ENCODE peak calls at places on chromosomes 1 and 21, in four cellular contexts. B, W, Y and E are unnamed samples.

GRCh38 chr1:15328785-15329480 is 80.8 kb upstream of the EFHD2 start:
- DNase-seq in B (peak; percentile 59), Y (no peak), W (peak; percentile 92), E (peak; percentile 77)

GRCh38 chr1:244709491-244710368 is 56.8 kb downstream of the DESI2 start:
- DNase-seq in B (no peak), W (no peak), Y (no peak), E (no peak)

GRCh38 chr1:32984090-32984828 is 19.6 kb upstream of the RNF19B start:
- DNase-seq in B (no peak), W (no peak), Y (no peak), E (no peak)

GRCh38 chr1:70156529-70157120 is 48.8 kb downstream of the LRRC40 start:
- DNase-seq in Y (no peak), W (no peak), B (no peak), E (no peak)

GRCh38 chr1:116712510-116712909 is 41.7 kb upstream of the CD2 start:
- DNase-seq in W (no peak), B (no peak), Y (no peak), E (no peak)

GRCh38 chr1:62318756-62319544 is at the start of gene KANK4:
- DNase-seq in W (no peak), Y (no peak), B (no peak), E (no peak)

GRCh38 chr1:27567183-27567526 is 36.8 kb downstream of the AHDC1 start:
- DNase-seq in Y (no peak), B (no peak), W (no peak), E (no peak)

GRCh38 chr1:209176866-209177430 is 406.6 kb upstream of the CAMK1G start:
- DNase-seq in B (no peak), Y (no peak), W (no peak), E (no peak)

GRCh38 chr1:210250665-210250997 is 18.0 kb downstream of the SERTAD4 start:
- DNase-seq in W (peak; percentile 88), Y (no peak), B (no peak), E (no peak)

GRCh38 chr1:230868736-230869385 is 540 bp upstream of the C1orf198 start:
- DNase-seq in B (no peak), W (no peak), Y (peak; percentile 86), E (no peak)

GRCh38 chr1:56050911-56051310 is 528.5 kb downstream of the PLPP3 start:
- DNase-seq in Y (no peak), B (no peak), W (no peak), E (no peak)

GRCh38 chr1:20641986-20642385 is 8.7 kb downstream of the PINK1 start:
- DNase-seq in B (no peak), W (peak; percentile 21), Y (no peak), E (no peak)

GRCh38 chr1:210764536-210764935 is 369.4 kb downstream of the KCNH1 start:
- DNase-seq in W (no peak), Y (no peak), B (no peak), E (no peak)

GRCh38 chr1:165290143-165290542 is 66.4 kb downstream of the LMX1A start:
- DNase-seq in W (no peak), Y (no peak), B (no peak), E (no peak)

GRCh38 chr21:35565204-35565611 is 495.1 kb downstream of the SETD4 start:
- DNase-seq in W (peak; percentile 78), Y (no peak), B (no peak), E (peak; percentile 58)

GRCh38 chr1:177511036-177511435 is 340.3 kb downstream of the BRINP2 start:
- DNase-seq in B (no peak), Y (no peak), W (no peak), E (no peak)

GRCh38 chr1:216034506-216034905 is 388.7 kb downstream of the USH2A start:
- DNase-seq in W (no peak), Y (no peak), B (no peak), E (no peak)

GRCh38 chr1:27327964-27328363 is 6.0 kb downstream of the TMEM222 start:
- DNase-seq in Y (no peak), W (no peak), B (no peak), E (no peak)

GRCh38 chr1:12447849-12448312 is 170.1 kb downstream of the DHRS3 start:
- DNase-seq in Y (no peak), W (no peak), B (no peak), E (no peak)

GRCh38 chr1:235470741-235471439 is 33.4 kb downstream of the B3GALNT2 start:
- DNase-seq in W (no peak), Y (no peak), B (no peak), E (no peak)

GRCh38 chr1:66250483-66250882 is 283.5 kb upstream of the SGIP1 start:
- DNase-seq in W (no peak), B (no peak), Y (no peak), E (no peak)

GRCh38 chr21:31612889-31613785 is 46.4 kb upstream of the SOD1 start:
- DNase-seq in B (no peak), W (no peak), Y (peak; percentile 70), E (no peak)

GRCh38 chr21:42187976-42188653 is 30.8 kb upstream of the ABCG1 start:
- DNase-seq in B (no peak), W (no peak), Y (no peak), E (peak; percentile 54)

GRCh38 chr1:82299680-82300079 is 498.9 kb downstream of the ADGRL2 start:
- DNase-seq in Y (no peak), W (no peak), B (no peak), E (no peak)

GRCh38 chr1:67211589-67212563 is 45.6 kb downstream of the IL23R start:
- DNase-seq in W (peak; percentile 3), B (peak; percentile 16), Y (no peak), E (no peak)

GRCh38 chr1:101567582-101568189 is 330.9 kb downstream of the S1PR1 start:
- DNase-seq in Y (peak; percentile 70), B (no peak), W (peak; percentile 18), E (no peak)

GRCh38 chr1:4837752-4838151 is 183.3 kb downstream of the AJAP1 start:
- DNase-seq in Y (no peak), B (no peak), W (no peak), E (no peak)

GRCh38 chr1:245583575-245584330 is 429.0 kb downstream of the KIF26B start:
- DNase-seq in Y (peak; percentile 35), W (peak; percentile 73), B (no peak), E (no peak)

GRCh38 chr1:24704411-24705259 is 40.6 kb upstream of the CLIC4 start:
- DNase-seq in Y (no peak), W (peak; percentile 89), B (peak; percentile 34), E (no peak)

GRCh38 chr1:80779278-80779677 is 1021.5 kb upstream of the ADGRL2 start:
- DNase-seq in B (no peak), Y (no peak), W (no peak), E (no peak)

GRCh38 chr1:157193702-157194391 is 55.7 kb upstream of the ETV3 start:
- DNase-seq in B (peak; percentile 50), W (peak; percentile 94), Y (peak; percentile 82), E (no peak)

GRCh38 chr1:16175610-16176553 is 20.0 kb upstream of the EPHA2 start:
- DNase-seq in Y (peak; percentile 90), B (peak; percentile 91), W (peak; percentile 95), E (peak; percentile 94)

GRCh38 chr1:65948609-65949229 is 156.0 kb downstream of the PDE4B start:
- DNase-seq in Y (no peak), B (peak; percentile 23), W (peak; percentile 45), E (no peak)

GRCh38 chr1:96998466-96998865 is 276.9 kb downstream of the PTBP2 start:
- DNase-seq in W (no peak), Y (no peak), B (no peak), E (no peak)
- H3K27me3 ChIP-seq in W (no peaks in the 10 kb centered on the region), Y (no peaks in the 10 kb centered on the region), B (no peaks in the 10 kb centered on the region), E (no peaks in the 10 kb centered on the region)

GRCh38 chr1:99251308-99251707 is 13.0 kb upstream of the PLPPR4 start:
- DNase-seq in Y (no peak), W (no peak), B (no peak), E (no peak)
- H3K4me1 ChIP-seq in Y (no peaks in the 10 kb centered on the region), W (no peaks in the 10 kb centered on the region), B (no peaks in the 10 kb centered on the region), E (no peaks in the 10 kb centered on the region)

DNA sequence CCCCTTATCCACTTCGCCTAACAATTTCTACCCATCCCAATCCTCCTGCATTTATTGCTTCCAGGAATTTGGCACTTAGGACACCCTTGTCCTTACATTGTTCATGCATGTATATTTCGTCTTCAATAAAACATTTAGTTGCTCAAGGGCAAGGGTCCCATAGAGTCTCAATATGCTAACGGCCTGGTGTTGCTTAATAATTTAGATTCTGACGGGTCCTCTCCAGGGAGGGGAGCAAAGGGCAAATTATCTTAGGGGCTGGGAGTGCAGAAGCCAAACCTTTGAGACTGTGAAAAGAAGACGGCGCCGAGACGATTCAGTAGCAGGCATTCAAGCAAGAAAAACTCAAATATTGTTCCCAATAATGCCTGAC is 468 bp upstream of the CR1L start:
- DNase-seq in Y (no peak), B (no peak), W (no peak), E (no peak)
- H3K4me3 ChIP-seq in Y (peak overlapping the region; percentile 64), B (peak overlapping the region; percentile 46), W (peak overlapping the region; percentile 77), E (peak overlapping the region; percentile 74)

DNA sequence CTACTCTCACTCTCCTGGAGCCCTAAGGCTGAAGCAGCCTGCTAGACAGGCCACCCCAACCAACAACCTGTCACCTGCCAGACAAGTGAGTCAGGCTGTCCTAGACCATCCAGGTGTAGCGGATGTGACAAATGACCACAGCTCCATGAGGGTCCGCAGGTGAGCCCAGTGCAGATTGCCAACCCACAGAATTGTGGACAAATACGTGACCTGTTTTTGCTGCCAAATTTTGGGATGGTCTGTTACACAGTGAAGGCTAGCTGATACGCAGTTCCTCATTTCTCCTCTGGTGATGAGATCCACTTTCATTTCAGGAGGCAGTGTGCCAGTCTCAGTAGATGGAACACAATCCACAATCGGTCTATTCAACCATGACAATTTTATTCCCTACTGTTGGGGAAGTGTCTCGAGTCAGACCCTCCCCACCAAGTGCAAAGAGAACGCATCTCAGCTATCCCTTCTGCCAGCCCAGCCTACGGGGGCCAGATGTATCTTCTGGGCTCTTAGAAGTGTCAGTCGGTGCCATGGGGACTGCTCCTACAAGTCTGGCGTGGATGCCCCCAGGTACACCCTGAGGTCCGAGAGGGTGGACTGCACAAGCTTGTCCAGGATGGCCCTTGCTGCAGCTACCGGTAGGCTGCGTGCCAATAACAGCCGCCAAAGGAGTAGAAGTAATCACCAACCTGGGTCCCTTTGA is 8.5 kb upstream of the SSU72 start:
- DNase-seq in B (no peak), W (peak; percentile 51), Y (no peak), E (no peak)
- H3K27me3 ChIP-seq in B (no peaks in the 10 kb centered on the region), W (peaks cover 11% of the 10 kb centered on the region), Y (peaks cover 12% of the 10 kb centered on the region), E (peaks cover 14% of the 10 kb centered on the region)

DNA sequence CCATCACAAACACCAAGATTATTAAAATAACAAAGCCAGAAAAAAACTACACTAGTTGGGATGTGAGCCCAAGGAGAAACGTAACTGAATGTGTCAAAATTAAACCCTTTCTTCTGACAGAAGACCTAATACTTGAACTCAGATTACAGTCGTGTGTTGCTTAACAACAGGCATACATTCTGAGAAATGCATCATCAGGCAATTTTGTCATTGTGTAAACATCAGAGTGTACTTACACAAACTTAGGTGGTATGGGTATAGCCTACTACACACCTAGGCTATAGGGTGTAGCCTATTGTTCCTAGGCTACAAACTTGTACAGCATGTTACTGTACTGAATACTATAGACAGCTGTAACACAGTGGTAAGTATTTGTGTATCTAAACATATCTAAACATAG is 23.4 kb downstream of the DSTYK start:
- DNase-seq in B (no peak), W (no peak), Y (no peak), E (no peak)
- H3K4me1 ChIP-seq in B (no peaks in the 10 kb centered on the region), W (peaks cover 17% of the 10 kb centered on the region), Y (peaks cover 35% of the 10 kb centered on the region), E (peaks cover 37% of the 10 kb centered on the region)